ENCODE peak calls at places on chromosomes 7 and 10, in four cellular contexts. E is fibroblast of the aortic adventitia, M is H9, Z is kidney epithelial cell. R is an unnamed sample.

GRCh38 chr10:68135362-68135761 is 26.1 kb downstream of the MYPN start:
- DNase-seq in E (peak), M (no peak), Z (no peak), R (no peak)

GRCh38 chr10:127195571-127196226 is 692 bp downstream of the INSYN2A start:
- DNase-seq in E (no peak), M (peak), Z (no peak), R (peak)

GRCh38 chr7:36777062-36777461 is 52.8 kb upstream of the AOAH start:
- DNase-seq in E (no peak), M (no peak), Z (no peak), R (no peak)

GRCh38 chr10:109895095-109895818 is 28.1 kb downstream of the XPNPEP1 start:
- DNase-seq in E (peak), M (peak), Z (no peak), R (no peak)

GRCh38 chr7:157097056-157097329 is 41.7 kb upstream of the UBE3C start:
- DNase-seq in E (no peak), M (no peak), Z (no peak), R (no peak)

GRCh38 chr7:150378115-150378852 is 846 bp upstream of the ZNF775 start:
- DNase-seq in E (peak), M (peak), Z (peak), R (peak)

GRCh38 chr7:143429770-143430698 is 13.2 kb upstream of the TAS2R60 start:
- DNase-seq in E (peak), M (no peak), Z (no peak), R (no peak)

GRCh38 chr10:72702868-72703581 is 11.1 kb downstream of the MCU start:
- DNase-seq in E (peak), M (no peak), Z (no peak), R (no peak)

GRCh38 chr10:66880292-66880691 is 45.5 kb upstream of the LRRTM3 start:
- DNase-seq in E (no peak), M (no peak), Z (no peak), R (no peak)

GRCh38 chr7:10939237-10939910 is 34.3 kb upstream of the PHF14 start:
- DNase-seq in E (peak), M (no peak), Z (no peak), R (no peak)

GRCh38 chr10:310371-310770 is 175.1 kb downstream of the ZMYND11 start:
- DNase-seq in E (peak), M (no peak), Z (no peak), R (no peak)

GRCh38 chr10:13924020-13924725 is 337.4 kb downstream of the PRPF18 start:
- DNase-seq in E (peak), M (no peak), Z (peak), R (no peak)

GRCh38 chr10:3068201-3068967 is 1.0 kb downstream of the PFKP start:
- DNase-seq in E (peak), M (no peak), Z (no peak), R (peak)

GRCh38 chr10:60203993-60204618 is 185.6 kb downstream of the ANK3 start:
- DNase-seq in E (peak), M (no peak), Z (no peak), R (peak)

GRCh38 chr10:89074120-89074519 is 83.5 kb downstream of the FAS start:
- DNase-seq in E (peak), M (no peak), Z (no peak), R (no peak)

GRCh38 chr7:101299511-101300464 is 21.8 kb downstream of the IFT22 start:
- DNase-seq in E (no peak), M (peak), Z (no peak), R (peak)

GRCh38 chr10:75646218-75646915 is 214.9 kb downstream of the LRMDA start:
- DNase-seq in E (no peak), M (no peak), Z (no peak), R (no peak)

GRCh38 chr7:42549866-42550485 is 313.0 kb upstream of the GLI3 start:
- DNase-seq in E (no peak), M (no peak), Z (no peak), R (no peak)

GRCh38 chr10:69588358-69588757 is 15.1 kb upstream of the NEUROG3 start:
- DNase-seq in E (no peak), M (no peak), Z (no peak), R (no peak)

GRCh38 chr7:114944742-114945625 is 23.1 kb downstream of the MDFIC start:
- DNase-seq in E (peak), M (peak), Z (no peak), R (peak)

GRCh38 chr7:88758355-88759215 is 915 bp upstream of the ZNF804B start:
- DNase-seq in E (no peak), M (peak), Z (no peak), R (peak)

GRCh38 chr7:111098011-111098925 is 7.3 kb downstream of the LRRN3 start:
- DNase-seq in E (peak), M (peak), Z (no peak), R (peak)

GRCh38 chr7:32047801-32048200 is 22.4 kb downstream of the PDE1C start:
- DNase-seq in E (no peak), M (no peak), Z (no peak), R (no peak)

GRCh38 chr7:111730476-111731300 is 168.4 kb upstream of the IMMP2L start:
- DNase-seq in E (peak), M (no peak), Z (no peak), R (peak)

GRCh38 chr7:124100190-124100589 is 67.3 kb upstream of the TMEM229A start:
- DNase-seq in E (no peak), M (no peak), Z (no peak), R (no peak)

GRCh38 chr7:151351967-151352366 is 10.4 kb downstream of the NUB1 start:
- DNase-seq in E (no peak), M (no peak), Z (no peak), R (no peak)

GRCh38 chr10:44619975-44620374 is 235.1 kb upstream of the CXCL12 start:
- DNase-seq in E (peak), M (no peak), Z (peak), R (no peak)

GRCh38 chr10:119536508-119536837 is 6.0 kb downstream of the RGS10 start:
- DNase-seq in E (no peak), M (no peak), Z (no peak), R (no peak)

GRCh38 chr7:107811934-107812333 is 8.9 kb upstream of the SLC26A3 start:
- DNase-seq in E (no peak), M (no peak), Z (no peak), R (no peak)

GRCh38 chr10:114499630-114500190 is 95.4 kb upstream of the AFAP1L2 start:
- DNase-seq in E (no peak), M (no peak), Z (no peak), R (no peak)

GRCh38 chr10:60536529-60537114 is 146.9 kb upstream of the ANK3 start:
- DNase-seq in E (peak), M (no peak), Z (peak), R (no peak)

GRCh38 chr7:38291117-38291647 is 17.7 kb upstream of the TARP start:
- DNase-seq in E (no peak), M (peak), Z (no peak), R (no peak)
- TF ChIP-seq CTCF in E (no peak), M (peak), Z (no peak), R (peak)

DNA sequence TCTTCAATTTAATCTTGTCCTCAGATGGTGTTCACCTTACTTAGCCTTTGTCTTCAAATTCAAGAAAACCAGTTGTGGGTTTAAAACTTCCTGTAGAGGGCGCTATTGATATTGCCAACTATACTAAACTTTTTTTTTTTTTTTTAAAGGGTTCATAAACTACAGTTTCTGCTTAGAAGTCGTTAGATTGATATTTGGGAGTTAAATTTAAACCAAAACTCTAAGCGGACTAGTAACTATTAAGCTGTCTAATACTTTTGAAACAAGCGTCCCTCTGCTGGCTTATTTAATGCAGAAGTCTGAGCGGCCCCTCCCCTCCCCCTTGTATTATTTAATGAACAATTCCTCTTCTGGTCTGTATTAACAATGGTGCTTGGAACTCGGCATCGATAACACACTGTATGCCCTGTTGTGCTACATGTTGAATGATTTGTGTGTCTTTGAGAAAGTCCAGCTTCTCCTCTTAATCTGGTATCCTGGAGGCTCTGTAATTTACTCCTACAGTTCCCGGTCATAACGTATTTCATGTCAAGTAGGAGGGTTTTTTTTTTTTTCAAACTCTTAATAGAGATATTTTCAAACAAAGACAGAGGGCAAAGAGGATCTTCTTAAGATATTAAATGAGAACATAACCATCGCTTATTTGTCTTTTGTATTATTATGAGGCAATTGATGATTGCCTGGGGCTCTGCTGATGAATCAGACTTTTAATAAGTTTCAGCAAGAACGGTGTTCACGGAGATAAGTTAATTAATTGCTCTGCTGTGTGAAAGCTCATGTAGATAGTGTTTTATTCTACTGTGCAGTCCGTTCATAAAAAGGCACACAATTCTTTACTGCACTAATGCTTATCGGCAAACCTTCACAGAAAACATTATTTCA is 22.6 kb upstream of the CREB5 start:
- DNase-seq in E (peak), M (no peak), Z (no peak), R (peak)
- TF ChIP-seq CTCF in E (peak), M (peak), Z (peak), R (no peak)

DNA sequence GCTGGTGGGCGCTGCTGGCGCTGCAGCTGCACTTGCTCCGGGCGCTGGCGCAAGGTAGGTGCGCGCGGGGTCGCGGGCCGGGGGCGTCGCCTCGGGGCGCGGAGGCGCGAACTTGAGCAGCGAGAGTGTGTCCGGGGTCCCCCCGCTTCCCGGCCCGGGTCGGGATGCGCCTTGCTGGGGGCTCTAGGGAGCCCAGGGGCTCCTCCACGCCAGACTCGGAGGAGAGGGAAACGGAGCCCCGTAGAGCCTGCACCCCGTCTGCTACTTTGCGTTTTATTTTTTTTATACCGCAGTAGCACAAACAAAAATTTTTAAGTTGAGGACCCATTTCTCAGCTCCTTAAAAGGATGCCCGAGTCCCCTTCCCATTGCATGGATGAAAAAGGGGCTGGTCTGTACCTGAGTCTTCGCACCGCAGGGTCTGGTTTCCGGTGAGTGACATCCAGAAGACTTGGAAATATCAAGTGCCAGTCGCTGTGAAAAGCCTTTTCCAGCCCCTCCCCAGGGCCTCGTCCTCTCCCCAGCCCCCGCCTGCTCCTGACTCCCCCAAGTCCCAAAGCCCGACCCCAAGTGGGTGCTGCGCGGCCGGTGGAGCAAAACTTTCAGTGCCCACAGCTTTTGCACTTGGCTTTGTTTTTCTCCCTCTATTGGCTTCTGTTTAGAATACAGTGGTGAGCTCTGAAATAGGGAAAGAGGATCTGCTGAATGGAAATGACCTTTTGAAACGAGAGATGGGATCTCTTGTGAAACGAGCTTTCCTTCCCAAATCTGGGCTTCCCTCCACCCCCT is 973 bp downstream of the SDK1 start:
- DNase-seq in E (peak), M (peak), Z (no peak), R (peak)
- TF ChIP-seq CTCF in E (peak), M (peak), Z (peak), R (peak)

GRCh38 chr10:132571565-132572544 is 34.3 kb downstream of the INPP5A start:
- DNase-seq in E (peak), M (peak), Z (peak), R (peak)
- TF ChIP-seq CTCF in E (no peak), M (peak), Z (no peak), R (no peak)

R was measured in neural progenitor cell.